ENCODE peak calls at places on chromosomes 11 and 22, in ten cellular contexts. O is AG04450, S is Peyer's patch, T is fibroblast of lung, G is heart right ventricle, L is vagina, N is breast epithelium, F is psoas muscle, Q is lower lobe of right lung, I is lung. V is an unnamed sample. For H3K27me3, the result is how much of the 10 kb centered on the place peaks cover.

GRCh38 chr11:134139873-134140331 is 71.0 kb downstream of the JAM3 start:
- DNase-seq in O (peak), S (peak), T (peak), G (peak), L (no peak), N (no peak), F (peak), Q (no peak), I (no peak), V (peak)

GRCh38 chr11:64358907-64359711 is at the start of gene RPS6KA4:
- DNase-seq in O (no peak), S (peak), T (peak), G (peak), L (no peak), N (no peak), F (peak), Q (peak), I (no peak), V (peak)

GRCh38 chr11:46597609-46598219 is 3.9 kb upstream of the AMBRA1 start:
- DNase-seq in O (no peak), S (no peak), T (peak), G (no peak), L (no peak), N (no peak), F (no peak), Q (no peak), I (no peak), V (no peak)

GRCh38 chr11:93267383-93267782 is 63.2 kb upstream of the DEUP1 start:
- DNase-seq in O (no peak), S (no peak), T (no peak), G (no peak), L (no peak), N (no peak), F (no peak), Q (no peak), I (peak), V (no peak)

GRCh38 chr11:7444582-7444981 is 40.7 kb upstream of the OLFML1 start:
- DNase-seq in O (no peak), S (no peak), T (no peak), G (no peak), L (no peak), N (no peak), F (no peak), Q (no peak), I (no peak), V (no peak)

GRCh38 chr11:87425943-87426342 is 388.2 kb downstream of the TMEM135 start:
- DNase-seq in O (no peak), S (no peak), T (peak), G (no peak), L (no peak), N (no peak), F (no peak), Q (no peak), I (no peak), V (no peak)

GRCh38 chr11:118491041-118491440 is 36.2 kb upstream of the TTC36 start:
- DNase-seq in O (no peak), S (no peak), T (no peak), G (no peak), L (no peak), N (no peak), F (no peak), Q (no peak), I (no peak), V (no peak)

GRCh38 chr22:26894766-26895485 is 237.5 kb downstream of the MIAT start:
- DNase-seq in O (peak), S (no peak), T (peak), G (no peak), L (peak), N (no peak), F (no peak), Q (no peak), I (peak), V (no peak)

GRCh38 chr11:3189193-3189843 is 24.2 kb upstream of the OSBPL5 start:
- DNase-seq in O (no peak), S (no peak), T (no peak), G (no peak), L (no peak), N (peak), F (no peak), Q (no peak), I (no peak), V (no peak)

GRCh38 chr11:71112454-71112853 is 139.9 kb downstream of the SHANK2 start:
- DNase-seq in O (no peak), S (no peak), T (no peak), G (no peak), L (no peak), N (no peak), F (no peak), Q (no peak), I (no peak), V (no peak)

GRCh38 chr11:32729976-32730375 is 64.5 kb downstream of the CCDC73 start:
- DNase-seq in O (no peak), S (no peak), T (peak), G (no peak), L (no peak), N (no peak), F (no peak), Q (no peak), I (no peak), V (no peak)

GRCh38 chr11:132770802-132771545 is 761.3 kb downstream of the OPCML start:
- DNase-seq in O (no peak), S (no peak), T (peak), G (peak), L (no peak), N (no peak), F (no peak), Q (no peak), I (no peak), V (no peak)

GRCh38 chr22:39135092-39135896 is 17.2 kb downstream of the CBX7 start:
- DNase-seq in O (no peak), S (no peak), T (peak), G (peak), L (no peak), N (peak), F (no peak), Q (no peak), I (no peak), V (peak)
- TF ChIP-seq CTCF in O (peak), S (peak), T (peak), G (peak), L (no peak), N (peak), F (peak), Q (peak), I (no peak), V (peak)

DNA sequence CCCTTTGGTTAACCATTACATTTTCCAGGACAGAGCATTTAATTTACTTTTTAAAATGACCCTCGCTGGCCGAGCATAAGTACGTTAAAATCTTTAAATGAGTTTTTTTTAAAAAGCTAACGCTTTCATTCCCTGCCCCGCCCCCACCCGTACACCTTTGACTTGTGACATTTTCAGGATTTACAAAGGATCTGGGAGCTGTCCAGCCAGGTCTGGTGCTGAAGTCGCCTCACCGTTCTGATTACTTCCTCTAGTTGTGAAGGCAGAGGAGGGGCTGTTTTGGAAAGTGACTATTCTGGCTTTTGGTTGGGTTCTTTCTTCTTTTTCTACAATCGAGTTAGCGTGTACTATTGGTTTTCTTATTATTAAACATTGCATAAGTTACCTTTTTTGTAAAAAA is 2.9 kb downstream of the C11orf87 start:
- DNase-seq in O (no peak), S (no peak), T (no peak), G (no peak), L (no peak), N (no peak), F (no peak), Q (peak), I (no peak), V (no peak)
- H3K27me3 ChIP-seq in O (under half), S (under half), T (under half), G (under half), L (under half), N (under half), F (under half), Q (under half), I (under half), V (under half)

GRCh38 chr11:129895126-129896041 is at the start of gene NFRKB:
- DNase-seq in O (no peak), S (peak), T (peak), G (peak), L (no peak), N (peak), F (peak), Q (peak), I (peak), V (peak)
- H3K27ac ChIP-seq in O (no peak), S (peak), T (peak), G (peak), L (peak), N (peak), F (peak), Q (peak), I (peak), V (peak)

DNA sequence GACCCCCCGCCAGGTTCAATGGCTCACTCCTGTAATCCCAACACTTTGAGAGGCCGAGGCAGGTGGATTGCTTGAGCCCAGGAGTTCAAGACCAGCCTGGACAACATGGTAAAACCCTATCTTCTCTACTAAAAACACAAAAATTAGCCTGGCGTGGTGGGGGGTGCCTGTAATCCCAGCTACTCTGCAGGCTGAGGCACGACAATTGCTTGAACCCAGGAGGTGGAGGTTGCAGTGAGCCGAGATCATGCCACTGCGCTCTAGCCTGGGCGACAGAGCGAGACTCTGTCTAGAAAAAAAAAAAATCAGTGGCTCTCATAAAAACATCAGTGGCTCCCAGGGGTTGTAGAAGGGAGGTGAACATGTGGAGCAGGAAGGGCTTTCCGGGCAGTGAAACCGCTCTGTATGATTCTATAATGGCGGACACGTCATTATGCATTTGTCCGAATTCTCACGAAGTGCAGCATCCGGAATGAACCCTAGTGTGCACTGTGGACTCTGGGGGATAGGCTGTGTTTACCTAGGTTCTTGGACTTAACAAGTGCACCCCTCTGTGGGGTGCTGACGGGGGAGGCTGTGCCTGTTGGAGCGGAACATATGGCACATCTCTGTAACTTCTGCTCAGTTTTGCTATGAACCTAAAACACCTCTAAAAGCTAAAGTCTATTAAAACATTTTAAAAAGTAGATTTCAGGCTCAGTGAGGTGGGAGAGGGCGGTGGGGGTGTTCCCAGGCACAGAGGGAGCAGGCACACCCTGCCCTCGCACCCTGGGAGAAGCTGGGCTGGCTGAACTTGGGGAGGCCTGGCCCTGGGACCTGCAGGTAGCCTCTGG is 49.1 kb upstream of the SEPTIN5 start:
- DNase-seq in O (no peak), S (no peak), T (no peak), G (no peak), L (peak), N (no peak), F (no peak), Q (no peak), I (no peak), V (no peak)
- TF ChIP-seq CTCF in O (no peak), S (no peak), T (no peak), G (no peak), L (no peak), N (no peak), F (no peak), Q (no peak), I (no peak), V (no peak)

GRCh38 chr22:45978275-45978713 is 1.3 kb upstream of the WNT7B start:
- DNase-seq in O (no peak), S (no peak), T (no peak), G (no peak), L (no peak), N (no peak), F (no peak), Q (no peak), I (no peak), V (no peak)

GRCh38 chr22:45977003-45977395 is at the start of gene WNT7B:
- DNase-seq in O (no peak), S (no peak), T (no peak), G (no peak), L (no peak), N (no peak), F (no peak), Q (peak), I (peak), V (peak)

GRCh38 chr22:45977551-45978274 is 751 bp upstream of the WNT7B start:
- DNase-seq in O (no peak), S (no peak), T (no peak), G (no peak), L (no peak), N (no peak), F (no peak), Q (no peak), I (no peak), V (peak)

GRCh38 chr22:45975266-45976161 is 1.4 kb downstream of the WNT7B start:
- DNase-seq in O (no peak), S (no peak), T (no peak), G (no peak), L (no peak), N (no peak), F (no peak), Q (no peak), I (peak), V (peak)

DNA sequence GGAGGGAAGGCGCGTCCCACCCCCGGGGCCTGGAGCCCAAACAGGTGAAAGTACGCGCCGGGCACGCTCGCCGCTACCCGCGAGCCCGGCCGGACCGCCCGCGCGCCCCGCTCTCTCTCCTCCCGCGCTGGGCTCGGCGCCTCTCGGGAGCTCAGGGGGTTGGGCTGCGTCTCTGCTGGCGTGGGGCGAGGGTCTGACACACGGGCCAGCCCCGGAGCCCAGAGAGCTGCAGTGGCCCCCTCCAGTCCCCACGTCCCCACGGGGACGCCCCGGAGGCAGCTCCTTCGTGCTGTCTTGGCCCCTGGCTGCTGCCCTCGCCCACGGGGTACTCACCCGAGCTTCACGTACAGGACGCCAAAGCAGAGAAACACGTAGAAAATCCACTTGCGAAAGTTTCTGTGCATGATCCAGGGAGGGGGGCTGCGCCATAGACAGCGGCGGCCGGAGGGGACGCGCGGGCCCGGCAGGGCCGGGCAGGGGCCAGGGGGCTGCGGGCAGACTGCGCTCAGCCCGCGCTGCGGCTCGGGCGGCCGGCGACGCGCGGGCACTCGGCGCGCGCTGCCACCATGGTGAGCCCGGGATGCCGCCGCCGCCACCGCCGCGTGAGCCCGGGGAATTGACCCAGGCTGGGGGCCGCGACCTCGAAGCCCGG is 485 bp downstream of the WNT7B start:
- DNase-seq in O (no peak), S (no peak), T (no peak), G (no peak), L (no peak), N (no peak), F (no peak), Q (no peak), I (no peak), V (no peak)
- H3K27me3 ChIP-seq in O (under half), S (under half), T (half or more), G (under half), L (under half), N (half or more), F (under half), Q (half or more), I (under half), V (under half)

GRCh38 chr22:46776876-46777608 is 14.6 kb downstream of the TBC1D22A start:
- DNase-seq in O (no peak), S (no peak), T (no peak), G (no peak), L (no peak), N (no peak), F (no peak), Q (no peak), I (no peak), V (no peak)

GRCh38 chr22:46775364-46775758 is 12.9 kb downstream of the TBC1D22A start:
- DNase-seq in O (no peak), S (no peak), T (no peak), G (no peak), L (no peak), N (no peak), F (no peak), Q (no peak), I (no peak), V (no peak)

GRCh38 chr22:46775789-46776485 is 13.5 kb downstream of the TBC1D22A start:
- DNase-seq in O (no peak), S (no peak), T (no peak), G (no peak), L (no peak), N (no peak), F (no peak), Q (no peak), I (no peak), V (no peak)

GRCh38 chr22:46777609-46777970 is 15.1 kb downstream of the TBC1D22A start:
- DNase-seq in O (no peak), S (peak), T (no peak), G (no peak), L (no peak), N (no peak), F (peak), Q (peak), I (no peak), V (no peak)

DNA sequence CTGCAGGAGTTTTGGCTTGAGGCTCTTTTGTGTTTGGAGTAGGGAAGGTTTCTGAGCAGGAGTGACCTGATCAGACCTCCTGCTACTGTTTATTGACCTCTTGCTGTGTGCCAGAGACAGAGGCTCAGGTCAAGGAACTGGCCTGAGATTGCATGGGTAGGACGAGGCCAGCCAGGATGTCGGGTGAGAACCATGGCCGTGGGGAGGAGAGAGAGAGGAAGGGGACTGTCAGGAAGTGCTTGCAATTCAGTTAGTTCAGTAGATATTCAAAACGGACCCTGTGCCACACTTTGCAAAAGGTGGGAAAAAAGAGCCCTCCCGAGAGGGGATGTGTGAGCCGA is 14.0 kb downstream of the TBC1D22A start:
- DNase-seq in O (no peak), S (no peak), T (no peak), G (no peak), L (no peak), N (no peak), F (no peak), Q (no peak), I (no peak), V (no peak)
- H3K27ac ChIP-seq in O (no peak), S (peak), T (no peak), G (no peak), L (no peak), N (peak), F (no peak), Q (peak), I (no peak), V (no peak)

GRCh38 chr11:73759520-73760065 is 1.3 kb downstream of the RAB6A start:
- DNase-seq in O (no peak), S (no peak), T (peak), G (no peak), L (no peak), N (no peak), F (no peak), Q (no peak), I (no peak), V (no peak)

GRCh38 chr11:73762732-73763131 is 1.9 kb upstream of the RAB6A start:
- DNase-seq in O (no peak), S (no peak), T (no peak), G (no peak), L (no peak), N (no peak), F (no peak), Q (no peak), I (no peak), V (no peak)

GRCh38 chr11:73761403-73761945 is 600 bp upstream of the RAB6A start:
- DNase-seq in O (no peak), S (no peak), T (no peak), G (peak), L (no peak), N (no peak), F (peak), Q (peak), I (no peak), V (no peak)

GRCh38 chr11:73760066-73760679 is 701 bp downstream of the RAB6A start:
- DNase-seq in O (no peak), S (no peak), T (peak), G (peak), L (peak), N (peak), F (peak), Q (peak), I (peak), V (peak)

GRCh38 chr11:73760680-73761402 is at the start of gene RAB6A:
- DNase-seq in O (peak), S (peak), T (peak), G (peak), L (peak), N (peak), F (peak), Q (peak), I (peak), V (peak)
- TF ChIP-seq CTCF in O (peak), S (peak), T (peak), G (peak), L (no peak), N (peak), F (peak), Q (peak), I (peak), V (peak)

GRCh38 chr11:131195801-131196517 is 174.5 kb upstream of the NTM start:
- DNase-seq in O (peak), S (no peak), T (peak), G (peak), L (no peak), N (no peak), F (no peak), Q (peak), I (peak), V (peak)

GRCh38 chr11:131198161-131198560 is 172.3 kb upstream of the NTM start:
- DNase-seq in O (no peak), S (no peak), T (no peak), G (no peak), L (no peak), N (no peak), F (no peak), Q (no peak), I (no peak), V (no peak)

GRCh38 chr11:131190446-131190845 is 180.0 kb upstream of the NTM start:
- DNase-seq in O (no peak), S (no peak), T (no peak), G (no peak), L (no peak), N (no peak), F (no peak), Q (no peak), I (no peak), V (no peak)

GRCh38 chr11:131192628-131193027 is 177.8 kb upstream of the NTM start:
- DNase-seq in O (no peak), S (no peak), T (no peak), G (no peak), L (no peak), N (no peak), F (no peak), Q (no peak), I (no peak), V (no peak)

DNA sequence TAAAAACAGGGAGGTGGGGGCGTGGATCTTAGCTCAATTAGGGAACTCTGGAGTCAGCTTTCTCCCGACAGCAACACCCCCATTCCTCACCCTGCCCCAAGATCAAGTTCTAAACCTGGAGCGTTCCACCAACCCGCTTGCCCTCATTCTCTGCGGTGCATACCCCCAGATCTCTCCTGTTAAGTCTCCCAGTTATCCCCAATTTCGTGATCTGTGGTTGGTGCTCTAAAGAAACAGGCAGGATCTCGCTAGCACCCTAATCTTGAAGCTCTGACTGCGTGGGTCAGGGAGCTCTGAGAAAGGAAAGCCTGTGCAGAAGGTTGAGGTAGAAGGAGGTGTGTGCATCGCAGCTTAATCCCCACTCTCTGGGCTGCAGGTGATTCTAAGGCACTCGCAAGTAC is 177.3 kb upstream of the NTM start:
- DNase-seq in O (no peak), S (no peak), T (no peak), G (no peak), L (no peak), N (no peak), F (no peak), Q (no peak), I (no peak), V (no peak)
- H3K27me3 ChIP-seq in O (under half), S (under half), T (under half), G (under half), L (under half), N (under half), F (under half), Q (under half), I (under half), V (under half)